ENCODE peak calls at places on chromosomes 4 and X, in five cellular contexts. One of them, this sample, is unnamed.

GRCh38 chrX:3129256-3129655 is 88.0 kb downstream of the ARSF start:
- DNase-seq in endothelial cell: no peak
- DNase-seq in HT1080: peak
- DNase-seq in ascending aorta: no peak
- DNase-seq in EH: peak
- DNase-seq in this sample: peak

GRCh38 chrX:70087857-70088256 is 25.6 kb downstream of the OTUD6A start:
- DNase-seq in EH: peak
- DNase-seq in endothelial cell: no peak
- DNase-seq in ascending aorta: no peak
- DNase-seq in HT1080: peak
- DNase-seq in this sample: peak

GRCh38 chr4:81040175-81040659 is 9.7 kb downstream of the BMP3 start:
- DNase-seq in endothelial cell: peak
- DNase-seq in EH: peak
- DNase-seq in ascending aorta: no peak
- DNase-seq in HT1080: peak
- DNase-seq in this sample: peak

GRCh38 chrX:56232221-56233082 is at the start of gene KLF8:
- DNase-seq in HT1080: no peak
- DNase-seq in EH: peak
- DNase-seq in ascending aorta: no peak
- DNase-seq in endothelial cell: peak
- DNase-seq in this sample: peak

GRCh38 chrX:13721819-13722527 is 12.4 kb downstream of the TRAPPC2 start:
- DNase-seq in HT1080: no peak
- DNase-seq in EH: peak
- DNase-seq in ascending aorta: no peak
- DNase-seq in endothelial cell: no peak
- DNase-seq in this sample: peak

GRCh38 chr4:173257732-173258717 is 76.1 kb downstream of the HMGB2 start:
- DNase-seq in ascending aorta: no peak
- DNase-seq in EH: peak
- DNase-seq in endothelial cell: peak
- DNase-seq in HT1080: peak
- DNase-seq in this sample: peak

GRCh38 chr4:168531305-168531704 is 34.5 kb downstream of the PALLD start:
- DNase-seq in ascending aorta: no peak
- DNase-seq in endothelial cell: no peak
- DNase-seq in HT1080: no peak
- DNase-seq in EH: no peak
- DNase-seq in this sample: peak

GRCh38 chr4:153152453-153153338 is 51.5 kb upstream of the TRIM2 start:
- DNase-seq in ascending aorta: no peak
- DNase-seq in HT1080: no peak
- DNase-seq in endothelial cell: peak
- DNase-seq in EH: peak
- DNase-seq in this sample: no peak

GRCh38 chr4:30191902-30192301 is 528.3 kb upstream of the PCDH7 start:
- DNase-seq in ascending aorta: no peak
- DNase-seq in HT1080: no peak
- DNase-seq in endothelial cell: no peak
- DNase-seq in EH: no peak
- DNase-seq in this sample: no peak

GRCh38 chrX:53621418-53621986 is 65.0 kb downstream of the HUWE1 start:
- DNase-seq in endothelial cell: no peak
- DNase-seq in EH: no peak
- DNase-seq in ascending aorta: no peak
- DNase-seq in HT1080: no peak
- DNase-seq in this sample: no peak

GRCh38 chr4:39480251-39480650 is 21.4 kb downstream of the LIAS start:
- DNase-seq in ascending aorta: no peak
- DNase-seq in endothelial cell: no peak
- DNase-seq in HT1080: no peak
- DNase-seq in EH: no peak
- DNase-seq in this sample: no peak

GRCh38 chrX:54934058-54934457 is 13.4 kb downstream of the TRO start:
- DNase-seq in HT1080: no peak
- DNase-seq in EH: no peak
- DNase-seq in ascending aorta: no peak
- DNase-seq in endothelial cell: no peak
- DNase-seq in this sample: no peak

GRCh38 chr4:107253090-107253489 is 217.0 kb upstream of the DKK2 start:
- DNase-seq in ascending aorta: no peak
- DNase-seq in endothelial cell: no peak
- DNase-seq in HT1080: no peak
- DNase-seq in EH: no peak
- DNase-seq in this sample: no peak

GRCh38 chr4:165308606-165309005 is 18.9 kb upstream of the MSMO1 start:
- DNase-seq in endothelial cell: no peak
- DNase-seq in HT1080: no peak
- DNase-seq in ascending aorta: no peak
- DNase-seq in EH: peak
- DNase-seq in this sample: no peak

GRCh38 chrX:97026406-97026805 is 142.7 kb downstream of the RPA4 start:
- DNase-seq in HT1080: peak
- DNase-seq in endothelial cell: peak
- DNase-seq in EH: no peak
- DNase-seq in ascending aorta: no peak
- DNase-seq in this sample: no peak

GRCh38 chr4:7960017-7960789 is 20.5 kb upstream of the AFAP1 start:
- DNase-seq in HT1080: no peak
- DNase-seq in ascending aorta: no peak
- DNase-seq in EH: no peak
- DNase-seq in endothelial cell: no peak
- DNase-seq in this sample: peak

GRCh38 chr4:84750260-84750955 is 167.5 kb downstream of the CDS1 start:
- DNase-seq in ascending aorta: no peak
- DNase-seq in endothelial cell: no peak
- DNase-seq in EH: peak
- DNase-seq in HT1080: peak
- DNase-seq in this sample: peak

GRCh38 chr4:40682298-40683101 is 52.8 kb upstream of the RBM47 start:
- DNase-seq in endothelial cell: no peak
- DNase-seq in HT1080: no peak
- DNase-seq in ascending aorta: no peak
- DNase-seq in EH: no peak
- DNase-seq in this sample: no peak